ENCODE peak calls at places on chromosomes 13 and 19, in four cellular contexts. One of them, this sample, is unnamed.

GRCh38 chr13:24528816-24529398 is 16.3 kb upstream of the PARP4 start:
- DNase-seq in gastrocnemius medialis: no peak
- DNase-seq in fibroblast of pulmonary artery: no peak
- DNase-seq in A549: no peak
- DNase-seq in this sample: no peak

GRCh38 chr19:35451278-35452096 is 3.4 kb downstream of the FFAR2 start:
- DNase-seq in gastrocnemius medialis: no peak
- DNase-seq in fibroblast of pulmonary artery: no peak
- DNase-seq in A549: no peak
- DNase-seq in this sample: no peak

GRCh38 chr19:14632286-14632685 is 42.4 kb downstream of the ADGRE3 start:
- DNase-seq in gastrocnemius medialis: no peak
- DNase-seq in fibroblast of pulmonary artery: peak
- DNase-seq in A549: peak
- DNase-seq in this sample: peak

GRCh38 chr19:52988506-52988905 is 25.2 kb upstream of the ERVV-1 start:
- DNase-seq in gastrocnemius medialis: no peak
- DNase-seq in A549: no peak
- DNase-seq in fibroblast of pulmonary artery: no peak
- DNase-seq in this sample: no peak

GRCh38 chr19:5903502-5904301 is at the start of gene NDUFA11:
- DNase-seq in gastrocnemius medialis: peak
- DNase-seq in fibroblast of pulmonary artery: peak
- DNase-seq in A549: peak
- DNase-seq in this sample: peak

GRCh38 chr19:27891411-27891810 is 1321.5 kb downstream of the UQCRFS1 start:
- DNase-seq in A549: no peak
- DNase-seq in gastrocnemius medialis: no peak
- DNase-seq in fibroblast of pulmonary artery: no peak
- DNase-seq in this sample: no peak

GRCh38 chr13:47168086-47168485 is 271.2 kb upstream of the HTR2A start:
- DNase-seq in A549: no peak
- DNase-seq in fibroblast of pulmonary artery: peak
- DNase-seq in gastrocnemius medialis: no peak
- DNase-seq in this sample: no peak

GRCh38 chr13:37686501-37686900 is 87.9 kb upstream of the POSTN start:
- DNase-seq in gastrocnemius medialis: no peak
- DNase-seq in fibroblast of pulmonary artery: no peak
- DNase-seq in A549: no peak
- DNase-seq in this sample: no peak

GRCh38 chr13:63041640-63042414 is 1626.2 kb upstream of the PCDH20 start:
- DNase-seq in fibroblast of pulmonary artery: peak
- DNase-seq in gastrocnemius medialis: no peak
- DNase-seq in A549: no peak
- DNase-seq in this sample: no peak

GRCh38 chr19:29519931-29520330 is 5.9 kb upstream of the VSTM2B start:
- DNase-seq in gastrocnemius medialis: no peak
- DNase-seq in A549: no peak
- DNase-seq in fibroblast of pulmonary artery: no peak
- DNase-seq in this sample: no peak

DNA sequence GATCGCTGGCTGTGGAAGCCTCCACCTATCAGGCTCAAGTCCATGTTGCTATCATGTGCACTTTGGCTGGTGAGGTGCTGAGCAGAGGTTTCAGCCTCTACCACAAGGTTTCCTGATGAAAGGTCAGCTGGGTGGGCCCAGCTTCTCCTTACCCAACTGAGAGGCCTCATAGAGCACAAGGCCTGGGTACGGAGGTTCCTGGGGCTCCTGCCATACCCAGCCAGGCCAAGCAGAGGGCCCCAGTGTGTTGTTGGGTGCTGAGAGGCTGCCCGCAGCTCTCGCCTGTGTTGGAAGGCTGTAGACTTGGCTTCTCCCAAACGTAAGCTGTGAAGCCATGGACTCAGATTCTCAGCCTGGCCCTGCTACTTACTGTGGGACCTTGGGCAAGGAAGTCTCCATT is 28.2 kb downstream of the ACTN4 start:
- DNase-seq in A549: no peak
- DNase-seq in fibroblast of pulmonary artery: no peak
- DNase-seq in gastrocnemius medialis: no peak
- DNase-seq in this sample: no peak
- H3K4me3 ChIP-seq in A549: no peak
- H3K4me3 ChIP-seq in fibroblast of pulmonary artery: no peak
- H3K4me3 ChIP-seq in gastrocnemius medialis: no peak
- H3K4me3 ChIP-seq in this sample: no peak

GRCh38 chr13:49625392-49626137 is 2.7 kb upstream of the ARL11 start:
- DNase-seq in gastrocnemius medialis: no peak
- DNase-seq in A549: no peak
- DNase-seq in fibroblast of pulmonary artery: peak
- DNase-seq in this sample: no peak

GRCh38 chr13:49630580-49630979 is 2.3 kb downstream of the ARL11 start:
- DNase-seq in A549: no peak
- DNase-seq in gastrocnemius medialis: no peak
- DNase-seq in fibroblast of pulmonary artery: no peak
- DNase-seq in this sample: no peak

GRCh38 chr13:49629947-49630346 is 1.6 kb downstream of the ARL11 start:
- DNase-seq in fibroblast of pulmonary artery: no peak
- DNase-seq in A549: no peak
- DNase-seq in gastrocnemius medialis: no peak
- DNase-seq in this sample: no peak

GRCh38 chr13:49629196-49629938 is 1.1 kb downstream of the ARL11 start:
- DNase-seq in A549: no peak
- DNase-seq in gastrocnemius medialis: no peak
- DNase-seq in fibroblast of pulmonary artery: no peak
- DNase-seq in this sample: no peak

DNA sequence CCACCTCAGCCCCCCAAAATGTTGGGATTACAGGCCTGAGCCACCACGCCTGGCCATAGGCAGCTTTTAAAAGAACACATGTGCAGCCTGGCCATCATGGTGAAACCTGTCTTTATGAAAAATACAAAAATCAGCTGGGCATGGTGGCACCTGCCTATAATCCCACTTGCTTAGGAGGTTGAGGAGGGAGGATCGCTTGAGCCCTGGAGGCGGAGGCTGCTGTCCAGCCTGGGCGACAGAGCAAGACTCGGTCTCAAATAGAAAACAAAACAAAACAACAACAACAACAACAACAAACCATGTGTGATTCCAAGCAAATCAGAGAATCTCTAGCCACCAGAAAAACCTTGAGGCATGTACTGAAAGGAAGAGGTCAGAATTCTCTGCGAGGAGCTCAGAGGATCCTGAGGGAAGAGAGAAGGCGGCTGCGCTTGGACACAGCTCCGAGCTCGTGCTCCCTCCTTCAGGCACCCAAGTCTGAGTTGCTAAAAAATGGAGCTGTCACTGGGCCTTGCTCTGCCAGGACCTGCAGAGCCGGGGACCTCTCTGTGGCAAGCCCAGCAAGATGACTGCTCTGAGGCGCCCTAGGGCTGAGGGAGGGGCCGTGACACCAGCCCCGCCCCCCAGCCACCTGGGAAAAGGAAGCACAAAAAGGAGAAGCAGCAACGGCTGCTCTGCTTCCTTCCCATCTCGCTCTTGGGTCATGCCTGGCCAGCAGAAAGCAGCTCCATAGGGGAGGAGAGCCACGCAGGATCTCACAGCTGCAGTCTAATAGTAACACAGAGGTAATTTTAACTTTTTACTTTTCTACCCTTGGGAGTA is at the start of gene ARL11:
- DNase-seq in fibroblast of pulmonary artery: no peak
- DNase-seq in gastrocnemius medialis: no peak
- DNase-seq in A549: no peak
- DNase-seq in this sample: peak
- H3K4me3 ChIP-seq in fibroblast of pulmonary artery: no peak
- H3K4me3 ChIP-seq in gastrocnemius medialis: no peak
- H3K4me3 ChIP-seq in A549: no peak
- H3K4me3 ChIP-seq in this sample: peak

GRCh38 chr13:41458187-41458938 is 1.0 kb downstream of the RGCC start:
- DNase-seq in fibroblast of pulmonary artery: no peak
- DNase-seq in A549: no peak
- DNase-seq in gastrocnemius medialis: no peak
- DNase-seq in this sample: no peak
- H3K4me3 ChIP-seq in fibroblast of pulmonary artery: peak
- H3K4me3 ChIP-seq in A549: peak
- H3K4me3 ChIP-seq in gastrocnemius medialis: peak
- H3K4me3 ChIP-seq in this sample: peak

GRCh38 chr19:10815969-10816635 is 19.9 kb downstream of the TMED1 start:
- DNase-seq in A549: no peak
- DNase-seq in fibroblast of pulmonary artery: no peak
- DNase-seq in gastrocnemius medialis: no peak
- DNase-seq in this sample: no peak

GRCh38 chr19:10815007-10815531 is 20.9 kb downstream of the TMED1 start:
- DNase-seq in A549: no peak
- DNase-seq in fibroblast of pulmonary artery: no peak
- DNase-seq in gastrocnemius medialis: no peak
- DNase-seq in this sample: no peak

GRCh38 chr19:10817291-10818038 is 18.5 kb downstream of the TMED1 start:
- DNase-seq in A549: no peak
- DNase-seq in gastrocnemius medialis: peak
- DNase-seq in fibroblast of pulmonary artery: peak
- DNase-seq in this sample: no peak

GRCh38 chr19:10818306-10819123 is 17.5 kb downstream of the TMED1 start:
- DNase-seq in fibroblast of pulmonary artery: no peak
- DNase-seq in A549: no peak
- DNase-seq in gastrocnemius medialis: no peak
- DNase-seq in this sample: no peak

DNA sequence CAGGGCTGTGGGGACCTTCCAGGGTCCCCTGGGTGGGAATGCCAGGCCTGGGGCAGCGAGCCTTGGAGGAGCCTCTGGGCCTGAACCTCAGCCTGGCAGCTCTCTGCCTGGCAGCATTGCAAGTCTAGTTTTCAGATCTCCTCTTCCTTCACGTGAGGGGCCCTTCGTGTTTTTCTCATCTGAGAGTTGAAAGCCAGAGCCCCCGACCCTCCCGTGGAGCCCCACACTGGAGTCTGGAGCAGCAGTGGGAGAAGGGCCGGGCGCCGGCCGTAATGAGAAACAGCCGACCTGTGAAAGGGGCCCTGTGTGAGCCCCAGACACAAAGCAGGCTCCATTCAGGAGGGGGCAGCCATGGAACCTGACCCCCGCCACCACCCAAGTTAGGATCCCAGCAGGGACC is 19.3 kb downstream of the TMED1 start:
- DNase-seq in A549: no peak
- DNase-seq in fibroblast of pulmonary artery: no peak
- DNase-seq in gastrocnemius medialis: no peak
- DNase-seq in this sample: no peak
- H3K4me3 ChIP-seq in A549: no peak
- H3K4me3 ChIP-seq in fibroblast of pulmonary artery: peak
- H3K4me3 ChIP-seq in gastrocnemius medialis: peak
- H3K4me3 ChIP-seq in this sample: no peak

GRCh38 chr19:45790942-45791341 is 1.7 kb downstream of the DMWD start:
- DNase-seq in fibroblast of pulmonary artery: no peak
- DNase-seq in gastrocnemius medialis: no peak
- DNase-seq in A549: no peak
- DNase-seq in this sample: no peak
- H3K4me3 ChIP-seq in fibroblast of pulmonary artery: peak
- H3K4me3 ChIP-seq in gastrocnemius medialis: no peak
- H3K4me3 ChIP-seq in A549: peak
- H3K4me3 ChIP-seq in this sample: no peak

This sample was measured in HAP-1.